ENCODE peak calls at places on chromosome 17, in four cellular contexts. N, J, E and Y are unnamed samples.

GRCh38 chr17:6212766-6213165 is 142.6 kb downstream of the WSCD1 start:
- DNase-seq in J (no peak), E (no peak), N (no peak), Y (no peak)

GRCh38 chr17:73393962-73394361 is 82.2 kb upstream of the CDC42EP4 start:
- DNase-seq in J (no peak), E (no peak), N (no peak), Y (peak)

GRCh38 chr17:68378202-68379149 is 78.8 kb downstream of the WIPI1 start:
- DNase-seq in N (no peak), J (no peak), E (peak), Y (peak)

GRCh38 chr17:13003454-13003851 is 14.4 kb downstream of the ELAC2 start:
- DNase-seq in J (no peak), N (no peak), E (no peak), Y (no peak)

GRCh38 chr17:1473170-1473569 is 17.1 kb upstream of the CRK start:
- DNase-seq in E (no peak), J (no peak), N (no peak), Y (no peak)

GRCh38 chr17:17780941-17781590 is 55.7 kb downstream of the SREBF1 start:
- DNase-seq in N (no peak), E (peak), J (no peak), Y (no peak)

GRCh38 chr17:298791-299450 is 53.7 kb downstream of the RPH3AL start:
- DNase-seq in E (no peak), N (no peak), J (no peak), Y (no peak)

GRCh38 chr17:34726536-34727384 is 147.4 kb downstream of the TMEM132E start:
- DNase-seq in E (no peak), N (no peak), J (no peak), Y (no peak)

GRCh38 chr17:45320349-45320930 is 3.6 kb upstream of the MAP3K14 start:
- DNase-seq in E (no peak), N (no peak), J (no peak), Y (no peak)

DNA sequence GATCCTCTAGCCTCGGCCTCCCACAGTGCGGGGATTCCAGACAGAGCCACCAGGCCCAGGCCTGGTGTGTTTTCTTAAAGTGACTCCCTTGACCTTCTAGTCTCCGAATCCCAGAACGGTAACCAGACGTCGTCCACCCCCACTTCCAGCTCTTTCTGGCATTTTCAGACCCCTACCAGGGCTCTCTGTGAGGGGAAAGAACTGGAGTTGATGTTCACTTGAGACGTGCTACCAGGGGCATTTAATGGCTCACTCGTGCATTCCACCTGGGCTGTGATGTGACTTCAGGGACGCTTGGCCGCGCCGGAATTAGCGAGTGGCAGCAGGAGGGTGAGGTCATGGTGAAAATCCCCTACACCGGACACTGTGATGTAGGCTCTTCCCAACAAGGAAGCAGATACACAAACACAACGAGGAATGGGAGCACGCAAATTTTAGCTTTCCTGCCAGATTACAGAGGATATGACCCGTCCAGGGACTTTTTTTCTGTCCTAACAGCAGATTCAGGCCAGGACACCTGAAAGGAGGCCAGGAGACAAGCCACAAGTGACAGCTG is 1.1 kb upstream of the GNA13 start:
- DNase-seq in N (no peak), E (no peak), J (no peak), Y (no peak)
- TF ChIP-seq JUND in N (no peak), E (no peak), J (no peak), Y (no peak)

DNA sequence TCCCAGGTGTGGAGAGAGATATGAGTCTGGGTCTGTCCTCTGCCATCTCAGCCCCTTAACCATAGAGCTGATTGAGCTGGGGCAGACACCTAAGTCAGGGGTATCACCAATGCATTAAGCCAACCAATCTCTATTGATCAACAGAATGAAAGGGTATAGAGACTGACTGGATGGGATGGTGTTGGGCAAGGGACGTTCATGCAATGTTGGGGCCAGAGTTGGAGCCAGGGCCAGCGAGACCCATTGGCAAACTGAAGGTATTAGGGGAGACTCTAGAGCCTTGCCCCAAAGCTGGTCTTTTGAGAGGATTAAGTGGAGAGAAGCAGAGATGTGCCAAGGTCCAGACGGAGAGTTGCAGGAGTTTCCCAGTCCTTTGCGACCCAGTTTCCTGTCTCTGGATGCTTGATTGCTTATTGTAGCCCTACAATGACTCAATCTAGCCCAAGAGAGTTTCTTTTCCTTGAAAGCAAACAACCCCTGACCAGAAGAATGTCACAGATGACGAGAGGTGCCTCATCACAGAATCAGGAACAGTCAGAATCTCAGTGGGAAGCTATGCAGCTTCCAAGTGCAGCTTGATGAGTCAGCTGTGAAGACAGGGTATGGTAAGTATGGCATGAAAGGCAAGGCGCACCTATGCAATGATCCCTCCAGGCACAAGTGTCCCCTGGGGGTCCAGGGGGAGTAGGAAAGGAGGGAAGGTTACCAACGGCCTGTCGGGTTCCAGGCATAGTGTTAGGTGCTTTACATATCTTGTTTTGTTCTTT is 137.2 kb downstream of the UTP18 start:
- DNase-seq in N (no peak), E (no peak), J (no peak), Y (peak)
- TF ChIP-seq EGR1 in N (no peak), E (no peak), J (no peak), Y (no peak)

GRCh38 chr17:57514614-57515013 is 230.5 kb downstream of the CCDC182 start:
- DNase-seq in J (no peak), E (no peak), N (no peak), Y (no peak)

GRCh38 chr17:57512258-57512657 is 232.8 kb downstream of the CCDC182 start:
- DNase-seq in N (no peak), E (no peak), J (no peak), Y (no peak)

GRCh38 chr17:57507828-57508227 is 237.3 kb downstream of the CCDC182 start:
- DNase-seq in J (no peak), E (no peak), N (no peak), Y (no peak)

GRCh38 chr17:57508706-57509105 is 236.4 kb downstream of the CCDC182 start:
- DNase-seq in N (no peak), J (no peak), E (no peak), Y (no peak)

DNA sequence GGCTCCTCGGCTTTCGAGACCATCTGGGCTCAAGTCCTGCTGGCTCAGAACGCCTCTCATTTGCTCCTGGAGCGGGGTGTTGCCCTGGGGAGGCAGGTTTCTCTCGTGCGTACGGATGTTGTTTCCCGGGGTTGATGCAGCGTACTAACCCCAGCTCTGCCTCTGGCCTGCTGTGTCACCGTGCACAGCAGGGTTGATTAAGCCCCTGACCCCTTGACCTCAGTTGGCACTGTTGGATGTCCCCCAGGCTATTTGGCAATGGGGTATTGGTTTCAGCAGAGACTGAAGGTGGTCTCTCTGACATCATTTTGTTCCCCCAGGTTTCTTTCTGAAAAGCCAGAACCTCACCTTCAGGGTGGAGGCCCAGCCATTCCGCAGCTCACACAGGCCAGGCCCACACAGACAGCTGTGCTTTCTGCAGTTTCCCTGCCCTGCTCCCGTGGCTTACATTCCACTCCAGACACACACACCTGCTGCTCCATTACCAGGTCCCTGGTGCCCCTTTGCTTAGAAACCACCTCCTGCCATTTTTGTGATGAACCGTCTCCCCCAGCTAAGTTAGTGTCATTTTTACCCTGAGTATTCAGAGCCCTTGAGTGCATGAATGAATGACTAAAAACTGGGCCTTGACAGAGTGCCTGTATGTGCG is 233.5 kb downstream of the CCDC182 start:
- DNase-seq in N (no peak), J (no peak), E (no peak), Y (no peak)
- TF ChIP-seq JUND in N (no peak), J (no peak), E (no peak), Y (no peak)

GRCh38 chr17:43832168-43832975 is 574 bp downstream of the MPP3 start:
- DNase-seq in J (no peak), N (peak), E (peak), Y (no peak)
- TF ChIP-seq EGR1 in J (no peak), N (no peak), E (no peak), Y (no peak)

GRCh38 chr17:39240631-39241030 is 14.9 kb upstream of the STAC2 start:
- DNase-seq in J (no peak), N (no peak), E (no peak), Y (no peak)

GRCh38 chr17:39246274-39246673 is 20.5 kb upstream of the STAC2 start:
- DNase-seq in J (no peak), E (no peak), N (peak), Y (no peak)

GRCh38 chr17:39244016-39244599 is 18.4 kb upstream of the STAC2 start:
- DNase-seq in J (no peak), E (no peak), N (no peak), Y (no peak)

GRCh38 chr17:39243155-39243554 is 17.4 kb upstream of the STAC2 start:
- DNase-seq in E (no peak), N (no peak), J (no peak), Y (no peak)

GRCh38 chr17:39244600-39245570 is 19.1 kb upstream of the STAC2 start:
- DNase-seq in E (peak), J (peak), N (peak), Y (peak)
- TF ChIP-seq JUND in E (no peak), J (no peak), N (no peak), Y (no peak)

DNA sequence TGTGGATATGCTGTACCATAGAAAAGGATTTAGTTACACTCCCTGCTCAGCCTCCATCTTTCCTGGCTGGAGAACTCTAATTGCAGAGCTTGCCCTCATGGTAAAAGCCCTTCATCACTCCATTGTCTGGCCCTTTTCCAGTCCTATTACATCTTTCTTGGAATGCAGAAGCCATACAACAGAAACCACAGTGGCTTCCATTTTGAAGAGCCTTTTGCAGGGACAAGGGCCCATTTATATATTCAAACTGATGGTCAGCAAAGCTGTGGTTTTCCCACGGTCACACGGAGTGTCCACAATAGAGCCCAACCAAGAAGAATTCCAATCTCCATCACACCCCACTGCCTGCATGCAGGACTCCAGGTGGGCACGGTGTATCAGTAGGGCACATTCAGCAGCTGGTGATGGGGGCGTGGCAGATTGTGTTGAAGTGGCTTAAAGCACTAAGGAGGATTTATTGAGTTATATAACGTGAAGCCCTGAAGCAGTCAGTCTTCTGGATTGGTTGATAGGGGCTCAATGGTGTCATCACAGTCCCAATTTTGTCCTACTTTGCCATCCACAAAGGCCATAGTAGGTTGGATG is 20.3 kb downstream of the COPRS start:
- DNase-seq in E (no peak), J (no peak), N (no peak), Y (no peak)
- TF ChIP-seq EGR1 in E (no peak), J (no peak), N (no peak), Y (no peak)

GRCh38 chr17:72192409-72193192 is 71.8 kb downstream of the SOX9 start:
- DNase-seq in J (no peak), E (no peak), N (no peak), Y (no peak)
- TF ChIP-seq JUND in J (no peak), E (no peak), N (no peak), Y (no peak)

DNA sequence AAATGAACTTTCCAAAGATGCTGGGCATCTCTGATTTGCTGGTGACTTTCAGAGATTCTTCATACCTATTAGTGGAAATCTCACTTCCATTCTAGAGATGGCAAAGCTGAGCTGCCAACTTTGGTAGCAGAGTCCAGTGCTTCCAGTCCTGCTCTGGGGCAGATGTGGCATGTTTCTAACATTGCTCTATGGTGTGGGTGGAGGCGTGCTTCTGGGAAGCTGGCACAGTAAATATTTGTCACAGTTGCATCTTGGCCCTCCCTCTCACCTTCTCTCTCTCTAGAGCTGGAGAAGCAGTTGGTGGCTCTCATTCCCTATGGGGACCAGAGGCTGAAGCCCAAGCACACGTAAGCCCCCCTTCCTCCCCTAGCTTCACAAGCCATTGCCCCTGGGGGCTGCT is 1.9 kb downstream of the TMEM106A start:
- DNase-seq in J (no peak), N (no peak), E (no peak), Y (no peak)
- TF ChIP-seq EGR1 in J (no peak), N (no peak), E (no peak), Y (no peak)

DNA sequence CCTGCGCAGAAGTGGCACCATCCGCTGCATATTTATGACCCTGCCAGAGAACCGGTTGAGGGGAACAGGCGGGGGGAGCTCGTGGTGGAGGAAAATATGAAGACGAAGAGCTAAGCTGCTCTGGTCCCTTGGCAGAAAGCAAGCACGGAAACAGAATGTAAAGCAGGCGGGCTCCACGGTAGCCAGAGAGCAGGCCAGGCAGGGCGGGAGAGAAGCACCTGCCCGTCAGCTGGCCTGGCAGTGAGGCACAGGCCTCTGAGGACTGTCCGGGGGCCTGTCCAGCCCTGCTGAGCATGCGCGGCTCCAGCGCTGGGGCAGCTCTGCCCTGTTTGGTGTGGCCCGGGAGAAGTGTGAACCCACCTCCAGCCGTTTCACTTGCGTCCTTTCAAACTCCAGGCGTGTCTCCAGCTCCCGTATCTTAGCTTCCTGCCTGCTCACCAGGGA is 46.7 kb downstream of the PIPOX start:
- DNase-seq in N (no peak), J (no peak), E (no peak), Y (no peak)
- TF ChIP-seq JUND in N (no peak), J (no peak), E (no peak), Y (no peak)

GRCh38 chr17:80753946-80754345 is 209.3 kb downstream of the RPTOR start:
- DNase-seq in N (no peak), J (no peak), E (no peak), Y (no peak)
- TF ChIP-seq EGR1 in N (no peak), J (no peak), E (no peak), Y (no peak)